ENCODE peak calls at places on chromosomes 5 and 9, in seven cellular contexts. H is NCI-H1694 treated with DMSO at 0.1 percent for 48 hours; J is GM12865; Z is AG10803; S is SJSA1; R is GM04503; L is stimulated activated CD8-positive, alpha-beta memory T cell treated with anti-CD3 and anti-CD28 coated beads, Interleukin-12 subunit alpha, Interleukin-12 subunit beta, amount 100 ng/mL, for 1 hour. T is an unnamed sample.

GRCh38 chr5:76861616-76862015 is 11.8 kb downstream of the S100Z start:
- DNase-seq in S (peak; percentile 40), R (no peak), L (no peak), H (no peak), Z (no peak), J (no peak), T (no peak)

GRCh38 chr5:57037355-57037754 is 85.4 kb upstream of the MIER3 start:
- DNase-seq in J (no peak), H (no peak), S (no peak), Z (no peak), R (no peak), L (no peak), T (no peak)

GRCh38 chr9:1002678-1003077 is 26.2 kb downstream of the DMRT3 start:
- DNase-seq in L (no peak), Z (no peak), H (no peak), S (no peak), J (peak; percentile 41), R (no peak), T (no peak)

GRCh38 chr5:55541056-55541635 is 6.4 kb upstream of the PLPP1 start:
- DNase-seq in J (no peak), L (no peak), R (no peak), S (no peak), H (no peak), Z (no peak), T (no peak)

GRCh38 chr9:114799441-114799840 is 6.4 kb downstream of the TNFSF15 start:
- DNase-seq in Z (no peak), S (no peak), L (no peak), J (no peak), R (no peak), H (no peak), T (peak; percentile 58)

GRCh38 chr9:134390537-134390936 is 64.3 kb downstream of the RXRA start:
- DNase-seq in J (peak; percentile 83), S (no peak), Z (no peak), H (no peak), L (peak; percentile 32), R (no peak), T (no peak)

GRCh38 chr5:79806741-79807140 is 117.1 kb downstream of the CMYA5 start:
- DNase-seq in J (peak; percentile 8), Z (peak; percentile 16), L (no peak), S (no peak), H (no peak), R (no peak), T (no peak)

GRCh38 chr5:113256671-113257452 is 177.9 kb downstream of the TSSK1B start:
- DNase-seq in J (no peak), R (no peak), Z (no peak), L (no peak), H (no peak), S (no peak), T (no peak)

GRCh38 chr9:92378825-92379535 is 25.4 kb downstream of the OGN start:
- DNase-seq in R (no peak), J (no peak), L (no peak), Z (peak; percentile 65), S (no peak), H (no peak), T (peak; percentile 48)

GRCh38 chr5:37323607-37324006 is 47.3 kb downstream of the NUP155 start:
- DNase-seq in H (no peak), L (no peak), S (no peak), Z (no peak), R (no peak), J (no peak), T (no peak)

GRCh38 chr9:34203275-34204010 is 24.6 kb downstream of the UBAP1 start:
- DNase-seq in R (no peak), L (no peak), H (no peak), Z (peak; percentile 43), J (no peak), S (no peak), T (no peak)

GRCh38 chr5:146440870-146441495 is 6.2 kb upstream of the TCERG1 start:
- DNase-seq in S (no peak), H (peak; percentile 4), L (no peak), Z (peak; percentile 49), R (peak; percentile 26), J (no peak), T (no peak)

GRCh38 chr9:69176446-69177135 is 2.5 kb downstream of the TJP2 start:
- DNase-seq in R (no peak), J (peak; percentile 66), H (no peak), S (no peak), L (no peak), Z (peak; percentile 25), T (no peak)

GRCh38 chr9:4306066-4306787 is 6.4 kb upstream of the GLIS3 start:
- DNase-seq in L (no peak), H (no peak), R (no peak), J (no peak), Z (peak; percentile 65), S (no peak), T (peak; percentile 69)

GRCh38 chr9:21326526-21327139 is 8.6 kb downstream of the KLHL9 start:
- DNase-seq in R (no peak), S (peak; percentile 3), J (peak; percentile 62), L (no peak), H (peak; percentile 68), Z (peak; percentile 46), T (peak; percentile 61)

GRCh38 chr5:527646-528591 is 3.7 kb upstream of the SLC9A3 start:
- DNase-seq in H (no peak), Z (no peak), R (no peak), J (no peak), L (no peak), S (no peak), T (no peak)

GRCh38 chr9:122144836-122145235 is 14.7 kb downstream of the NDUFA8 start:
- DNase-seq in S (no peak), R (no peak), L (no peak), J (no peak), Z (no peak), H (no peak), T (no peak)

GRCh38 chr5:36530249-36530648 is 76.2 kb upstream of the SLC1A3 start:
- DNase-seq in Z (peak; percentile 19), L (no peak), H (no peak), J (no peak), S (peak; percentile 28), R (no peak), T (no peak)

GRCh38 chr5:10701567-10702039 is 59.4 kb downstream of the DAP start:
- DNase-seq in H (peak; percentile 55), S (peak; percentile 64), Z (peak; percentile 47), R (no peak), J (peak; percentile 44), L (no peak), T (peak; percentile 40)

GRCh38 chr5:66169534-66169933 is 25.4 kb downstream of the SREK1 start:
- DNase-seq in J (peak; percentile 52), Z (no peak), R (no peak), S (no peak), H (no peak), L (no peak), T (peak; percentile 86)